ENCODE peak calls at places on chromosome 18, in ten cellular contexts. I, T, M, D, E, U, X, C, V and S are unnamed samples.

GRCh38 chr18:3995476-3996102 is 459.5 kb downstream of the DLGAP1 start:
- DNase-seq in I (peak), T (no peak), M (peak), D (peak), E (peak), U (peak), X (peak), C (peak), V (peak), S (peak)

GRCh38 chr18:37383789-37384151 is 181.8 kb downstream of the CELF4 start:
- DNase-seq in I (no peak), T (no peak), M (no peak), D (no peak), E (no peak), U (peak), X (no peak), C (no peak), V (no peak), S (no peak)

GRCh38 chr18:60740313-60740712 is 367.7 kb upstream of the MC4R start:
- DNase-seq in I (no peak), T (no peak), M (no peak), D (no peak), E (no peak), U (no peak), X (no peak), C (no peak), V (no peak), S (no peak)

GRCh38 chr18:9117980-9118841 is 15.7 kb downstream of the NDUFV2 start:
- DNase-seq in I (no peak), T (no peak), M (no peak), D (no peak), E (no peak), U (no peak), X (no peak), C (no peak), V (no peak), S (no peak)

GRCh38 chr18:2853926-2854664 is 7.3 kb downstream of the EMILIN2 start:
- DNase-seq in I (no peak), T (no peak), M (no peak), D (no peak), E (no peak), U (peak), X (no peak), C (no peak), V (no peak), S (no peak)

GRCh38 chr18:46554406-46554805 is 102.6 kb downstream of the LOXHD1 start:
- DNase-seq in I (no peak), T (no peak), M (no peak), D (no peak), E (no peak), U (no peak), X (no peak), C (no peak), V (no peak), S (no peak)

GRCh38 chr18:69631281-69631680 is 230.6 kb downstream of the DOK6 start:
- DNase-seq in I (no peak), T (no peak), M (no peak), D (no peak), E (no peak), U (no peak), X (no peak), C (no peak), V (no peak), S (no peak)

GRCh38 chr18:3472681-3473544 is 22.9 kb downstream of the TGIF1 start:
- DNase-seq in I (no peak), T (no peak), M (no peak), D (no peak), E (no peak), U (no peak), X (no peak), C (no peak), V (no peak), S (no peak)

GRCh38 chr18:37144921-37145320 is 316.0 kb downstream of the KIAA1328 start:
- DNase-seq in I (no peak), T (no peak), M (no peak), D (no peak), E (no peak), U (no peak), X (no peak), C (no peak), V (no peak), S (no peak)

GRCh38 chr18:10111944-10112343 is 198.1 kb downstream of the VAPA start:
- DNase-seq in I (no peak), T (no peak), M (no peak), D (no peak), E (no peak), U (no peak), X (no peak), C (no peak), V (no peak), S (no peak)

GRCh38 chr18:62030091-62030985 is 137.5 kb upstream of the RNF152 start:
- DNase-seq in I (no peak), T (no peak), M (no peak), D (no peak), E (peak), U (no peak), X (no peak), C (no peak), V (no peak), S (no peak)

GRCh38 chr18:63107931-63108330 is 211.6 kb downstream of the BCL2 start:
- DNase-seq in I (no peak), T (no peak), M (no peak), D (no peak), E (no peak), U (no peak), X (no peak), C (no peak), V (no peak), S (no peak)

GRCh38 chr18:28041366-28041765 is 135.6 kb downstream of the CDH2 start:
- DNase-seq in I (no peak), T (no peak), M (no peak), D (no peak), E (no peak), U (no peak), X (no peak), C (no peak), V (no peak), S (no peak)

GRCh38 chr18:31247574-31248199 is 70.3 kb upstream of the DSG1 start:
- DNase-seq in I (no peak), T (no peak), M (no peak), D (no peak), E (peak), U (no peak), X (no peak), C (no peak), V (no peak), S (no peak)

GRCh38 chr18:35528749-35529274 is 31.1 kb upstream of the INO80C start:
- DNase-seq in I (no peak), T (no peak), M (no peak), D (no peak), E (no peak), U (no peak), X (no peak), C (no peak), V (no peak), S (no peak)

GRCh38 chr18:70419526-70419925 is 130.7 kb downstream of the SOCS6 start:
- DNase-seq in I (no peak), T (no peak), M (no peak), D (no peak), E (no peak), U (no peak), X (no peak), C (no peak), V (no peak), S (no peak)

GRCh38 chr18:52499018-52499417 is 159.0 kb downstream of the DCC start:
- DNase-seq in I (no peak), T (no peak), M (no peak), D (no peak), E (no peak), U (no peak), X (no peak), C (no peak), V (no peak), S (no peak)

GRCh38 chr18:63267990-63268721 is 51.4 kb downstream of the BCL2 start:
- DNase-seq in I (no peak), T (no peak), M (no peak), D (no peak), E (no peak), U (no peak), X (no peak), C (no peak), V (no peak), S (no peak)

GRCh38 chr18:8791171-8791651 is 85.9 kb downstream of the MTCL1 start:
- DNase-seq in I (no peak), T (no peak), M (no peak), D (no peak), E (no peak), U (no peak), X (no peak), C (no peak), V (no peak), S (no peak)

GRCh38 chr18:57121542-57122112 is 25.3 kb upstream of the BOD1L2 start:
- DNase-seq in I (no peak), T (no peak), M (no peak), D (no peak), E (no peak), U (peak), X (no peak), C (no peak), V (no peak), S (no peak)

GRCh38 chr18:55089595-55089994 is 130.3 kb upstream of the CCDC68 start:
- DNase-seq in I (no peak), T (no peak), M (no peak), D (no peak), E (no peak), U (no peak), X (no peak), C (no peak), V (no peak), S (no peak)

GRCh38 chr18:80232030-80232429 is 15.3 kb downstream of the PARD6G start:
- DNase-seq in I (no peak), T (no peak), M (no peak), D (no peak), E (no peak), U (no peak), X (no peak), C (no peak), V (no peak), S (no peak)

GRCh38 chr18:77131100-77131651 is 1.4 kb downstream of the MBP start:
- DNase-seq in I (peak), T (peak), M (no peak), D (peak), E (peak), U (no peak), X (no peak), C (no peak), V (peak), S (peak)
- H3K27ac ChIP-seq in I (peak), T (peak), M (no peak), D (peak), E (peak), U (no peak), X (no peak), C (peak), V (peak), S (peak)

DNA sequence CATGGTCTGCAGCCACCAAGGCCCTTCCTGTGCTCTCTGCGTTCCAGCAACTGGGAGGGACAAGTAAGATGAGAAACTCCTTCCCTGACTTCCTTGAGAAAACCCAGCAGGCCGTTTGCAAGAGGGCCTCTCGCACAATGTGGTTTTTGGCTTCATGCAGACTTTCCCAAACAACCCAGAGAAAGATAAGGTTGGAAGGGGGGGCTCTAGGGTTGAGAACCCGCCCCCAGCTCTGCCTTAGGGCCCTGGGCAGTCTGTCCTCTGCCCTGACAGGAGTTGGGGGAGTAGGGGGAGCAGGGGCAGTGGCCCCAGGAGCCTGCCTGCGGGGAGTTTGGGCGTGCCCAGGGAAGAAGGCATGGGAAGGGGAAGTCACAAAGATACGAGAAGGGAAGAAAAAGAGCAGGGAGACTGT is 99.9 kb downstream of the SMAD7 start:
- DNase-seq in I (no peak), T (peak), M (no peak), D (no peak), E (no peak), U (peak), X (no peak), C (no peak), V (no peak), S (no peak)
- H3K27ac ChIP-seq in I (no peak), T (peak), M (no peak), D (no peak), E (no peak), U (peak), X (no peak), C (no peak), V (peak), S (peak)

GRCh38 chr18:5475252-5475651 is 68.5 kb downstream of the EPB41L3 start:
- DNase-seq in I (no peak), T (no peak), M (no peak), D (no peak), E (no peak), U (no peak), X (no peak), C (no peak), V (no peak), S (no peak)

GRCh38 chr18:5478261-5478660 is 65.5 kb downstream of the EPB41L3 start:
- DNase-seq in I (no peak), T (no peak), M (no peak), D (no peak), E (no peak), U (no peak), X (no peak), C (no peak), V (no peak), S (no peak)

GRCh38 chr18:5481621-5482020 is 62.2 kb downstream of the EPB41L3 start:
- DNase-seq in I (no peak), T (no peak), M (no peak), D (no peak), E (no peak), U (no peak), X (no peak), C (no peak), V (no peak), S (no peak)

GRCh38 chr18:5476961-5477800 is 66.6 kb downstream of the EPB41L3 start:
- DNase-seq in I (no peak), T (no peak), M (no peak), D (no peak), E (no peak), U (no peak), X (no peak), C (no peak), V (no peak), S (no peak)
- H3K27ac ChIP-seq in I (no peak), T (no peak), M (no peak), D (no peak), E (no peak), U (peak), X (no peak), C (no peak), V (no peak), S (no peak)

DNA sequence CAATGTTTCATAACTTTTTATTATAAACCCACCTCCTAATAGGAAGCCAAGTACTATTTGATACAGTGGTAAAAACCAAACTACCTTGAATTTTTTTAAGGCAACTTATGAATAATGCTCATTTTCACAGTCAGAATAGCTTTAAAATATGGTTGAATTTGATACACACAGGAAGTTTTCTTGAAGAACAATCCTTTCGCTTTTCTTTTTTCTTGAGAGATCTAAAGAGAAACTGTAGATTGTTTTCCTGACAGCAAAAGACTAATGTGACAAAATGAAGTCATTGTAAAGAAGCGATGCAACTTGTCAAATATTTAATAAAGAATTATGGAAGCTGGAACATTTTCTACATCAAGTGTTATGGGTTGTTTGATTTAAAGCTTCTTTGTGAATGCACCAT is 227.7 kb downstream of the ALPK2 start:
- DNase-seq in I (no peak), T (no peak), M (no peak), D (no peak), E (no peak), U (no peak), X (no peak), C (no peak), V (no peak), S (no peak)
- H3K27ac ChIP-seq in I (no peak), T (no peak), M (no peak), D (no peak), E (no peak), U (no peak), X (no peak), C (no peak), V (no peak), S (no peak)

DNA sequence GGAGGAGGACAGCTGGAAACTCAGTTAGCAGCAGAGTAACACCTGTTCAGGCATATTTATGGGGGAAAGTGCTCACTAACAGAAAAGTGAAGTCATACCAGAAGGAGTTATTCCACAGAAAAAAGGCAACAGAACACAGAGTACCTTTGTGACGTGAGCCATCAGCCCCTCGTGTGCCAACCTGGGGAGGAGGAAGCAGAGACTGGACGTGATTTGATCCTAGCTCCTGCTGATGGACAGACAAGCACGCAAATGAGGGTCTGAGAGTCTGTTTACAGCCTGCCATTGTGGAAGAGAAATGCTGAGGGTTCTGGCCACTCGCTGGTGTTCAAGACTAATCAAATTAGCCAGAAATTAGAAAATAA is 120.7 kb downstream of the ZNF521 start:
- DNase-seq in I (no peak), T (peak), M (no peak), D (no peak), E (no peak), U (no peak), X (no peak), C (no peak), V (peak), S (no peak)
- H3K27ac ChIP-seq in I (no peak), T (peak), M (peak), D (no peak), E (no peak), U (peak), X (no peak), C (no peak), V (peak), S (no peak)

GRCh38 chr18:48629730-48630324 is 91.0 kb downstream of the CTIF start:
- DNase-seq in I (no peak), T (no peak), M (peak), D (peak), E (peak), U (no peak), X (no peak), C (no peak), V (no peak), S (no peak)
- H3K27ac ChIP-seq in I (no peak), T (no peak), M (peak), D (peak), E (no peak), U (no peak), X (no peak), C (no peak), V (no peak), S (no peak)

GRCh38 chr18:77052656-77053309 is 79.8 kb downstream of the MBP start:
- DNase-seq in I (peak), T (no peak), M (no peak), D (no peak), E (peak), U (no peak), X (no peak), C (no peak), V (no peak), S (no peak)
- H3K27ac ChIP-seq in I (peak), T (no peak), M (no peak), D (no peak), E (peak), U (no peak), X (no peak), C (peak), V (no peak), S (no peak)

GRCh38 chr18:73381361-73382031 is 513.7 kb upstream of the NETO1 start:
- DNase-seq in I (no peak), T (no peak), M (no peak), D (no peak), E (no peak), U (no peak), X (no peak), C (no peak), V (no peak), S (no peak)
- H3K27ac ChIP-seq in I (no peak), T (no peak), M (no peak), D (no peak), E (no peak), U (no peak), X (no peak), C (no peak), V (no peak), S (no peak)